ENCODE peak calls at places on chromosomes 6 and 20, in six cellular contexts. F is A549, T is K562, A is HepG2, M is GM12878, Y is H1. L is an unnamed sample.

GRCh38 chr6:96787846-96788580 is 49.3 kb downstream of the GPR63 start:
- DNase-seq in F (no peak), T (no peak), A (no peak), M (no peak), Y (no peak), L (no peak)

GRCh38 chr20:51547951-51548350 is 5.4 kb upstream of the NFATC2 start:
- DNase-seq in F (no peak), T (no peak), A (no peak), M (no peak), Y (no peak), L (no peak)

GRCh38 chr6:125983246-125983945 is 2.9 kb upstream of the TRMT11 start:
- DNase-seq in F (no peak), T (no peak), A (no peak), M (no peak), Y (no peak), L (no peak)

GRCh38 chr6:159068904-159069578 is 24.2 kb upstream of the TAGAP start:
- DNase-seq in F (no peak), T (no peak), A (no peak), M (no peak), Y (no peak), L (no peak)

GRCh38 chr6:13164316-13164715 is 164.0 kb downstream of the TBC1D7 start:
- DNase-seq in F (no peak), T (no peak), A (no peak), M (no peak), Y (no peak), L (no peak)

GRCh38 chr20:11796041-11796440 is 121.7 kb upstream of the BTBD3 start:
- DNase-seq in F (no peak), T (no peak), A (no peak), M (no peak), Y (no peak), L (no peak)

GRCh38 chr6:100464910-100465700 is at the start of gene SIM1:
- DNase-seq in F (no peak), T (no peak), A (no peak), M (no peak), Y (peak), L (peak)

GRCh38 chr20:36097751-36098151 is 56.8 kb upstream of the EPB41L1 start:
- DNase-seq in F (no peak), T (no peak), A (no peak), M (no peak), Y (peak), L (no peak)

GRCh38 chr20:5996765-5997164 is 46.3 kb downstream of the MCM8 start:
- DNase-seq in F (no peak), T (no peak), A (no peak), M (peak), Y (no peak), L (no peak)

GRCh38 chr6:144343736-144344428 is 58.7 kb downstream of the UTRN start:
- DNase-seq in F (no peak), T (no peak), A (peak), M (peak), Y (no peak), L (no peak)

GRCh38 chr20:43972051-43972450 is 57.4 kb downstream of the TOX2 start:
- DNase-seq in F (no peak), T (no peak), A (no peak), M (no peak), Y (no peak), L (no peak)

GRCh38 chr6:40369028-40369427 is 218.1 kb downstream of the LRFN2 start:
- DNase-seq in F (no peak), T (no peak), A (no peak), M (no peak), Y (no peak), L (no peak)

GRCh38 chr6:166997768-166998255 is 1.4 kb upstream of the CEP43 start:
- DNase-seq in F (peak), T (peak), A (peak), M (peak), Y (no peak), L (peak)

GRCh38 chr20:50187403-50188051 is 3.1 kb upstream of the CEBPB start:
- DNase-seq in F (no peak), T (peak), A (peak), M (no peak), Y (no peak), L (no peak)

GRCh38 chr6:33633462-33634158 is 12.5 kb downstream of the ITPR3 start:
- DNase-seq in F (peak), T (peak), A (no peak), M (no peak), Y (no peak), L (peak)

GRCh38 chr20:63740070-63740500 is 509 bp downstream of the SLC2A4RG start:
- DNase-seq in F (peak), T (peak), A (no peak), M (no peak), Y (no peak), L (peak)

GRCh38 chr20:3749689-3750639 is 17.5 kb downstream of the HSPA12B start:
- DNase-seq in F (peak), T (peak), A (peak), M (no peak), Y (peak), L (peak)

GRCh38 chr6:137389150-137389664 is 105.0 kb downstream of the OLIG3 start:
- DNase-seq in F (no peak), T (peak), A (no peak), M (peak), Y (no peak), L (no peak)

GRCh38 chr20:45506927-45507820 is 8.2 kb downstream of the SPINT3 start:
- DNase-seq in F (no peak), T (no peak), A (no peak), M (peak), Y (no peak), L (no peak)

GRCh38 chr6:137362878-137363804 is 131.1 kb downstream of the OLIG3 start:
- DNase-seq in F (no peak), T (no peak), A (peak), M (no peak), Y (no peak), L (no peak)

GRCh38 chr20:62210496-62210855 is 9.6 kb downstream of the HRH3 start:
- DNase-seq in F (no peak), T (no peak), A (no peak), M (no peak), Y (no peak), L (peak)

GRCh38 chr6:136037246-136037884 is 185.9 kb downstream of the PDE7B start:
- DNase-seq in F (no peak), T (no peak), A (no peak), M (no peak), Y (no peak), L (no peak)

GRCh38 chr20:64084209-64085152 is at the start of gene LKAAEAR1:
- DNase-seq in F (no peak), T (no peak), A (no peak), M (no peak), Y (no peak), L (no peak)

GRCh38 chr6:156231353-156231752 is 545.8 kb upstream of the ARID1B start:
- DNase-seq in F (no peak), T (no peak), A (no peak), M (no peak), Y (no peak), L (no peak)

GRCh38 chr6:1984346-1984994 is 260.9 kb downstream of the GMDS start:
- DNase-seq in F (no peak), T (no peak), A (no peak), M (no peak), Y (no peak), L (no peak)

GRCh38 chr6:159148641-159149040 is 20.6 kb upstream of the FNDC1 start:
- DNase-seq in F (no peak), T (no peak), A (no peak), M (no peak), Y (no peak), L (no peak)

GRCh38 chr6:87663434-87663833 is 38.6 kb downstream of the AKIRIN2 start:
- DNase-seq in F (no peak), T (no peak), A (no peak), M (no peak), Y (no peak), L (no peak)

GRCh38 chr6:155521719-155522118 is 66.1 kb upstream of the NOX3 start:
- DNase-seq in F (no peak), T (no peak), A (no peak), M (no peak), Y (no peak), L (no peak)

GRCh38 chr6:37369321-37370196 is 15.8 kb downstream of the RNF8 start:
- DNase-seq in F (no peak), T (no peak), A (peak), M (no peak), Y (no peak), L (no peak)

GRCh38 chr20:49742948-49743347 is 29.3 kb upstream of the B4GALT5 start:
- DNase-seq in F (no peak), T (no peak), A (no peak), M (no peak), Y (no peak), L (no peak)

GRCh38 chr6:484729-485111 is 93.2 kb downstream of the IRF4 start:
- DNase-seq in F (no peak), T (no peak), A (no peak), M (no peak), Y (no peak), L (no peak)

GRCh38 chr6:133326584-133326983 is 85.4 kb downstream of the EYA4 start:
- DNase-seq in F (no peak), T (no peak), A (no peak), M (no peak), Y (no peak), L (no peak)

GRCh38 chr20:50711113-50711825 is 19.9 kb upstream of the RIPOR3 start:
- DNase-seq in F (no peak), T (peak), A (no peak), M (no peak), Y (no peak), L (no peak)

GRCh38 chr6:169156108-169156821 is 97.4 kb downstream of the THBS2 start:
- DNase-seq in F (no peak), T (peak), A (no peak), M (no peak), Y (no peak), L (peak)

GRCh38 chr6:3280091-3280490 is 21.3 kb downstream of the PSMG4 start:
- DNase-seq in F (no peak), T (no peak), A (no peak), M (no peak), Y (no peak), L (no peak)

GRCh38 chr6:12605888-12606345 is 110.7 kb upstream of the PHACTR1 start:
- DNase-seq in F (peak), T (peak), A (peak), M (peak), Y (no peak), L (peak)

GRCh38 chr20:24959591-24960301 is 10.7 kb downstream of the CST7 start:
- DNase-seq in F (no peak), T (no peak), A (no peak), M (no peak), Y (no peak), L (no peak)

GRCh38 chr6:164109770-164110140 is 695.2 kb downstream of the QKI start:
- DNase-seq in F (no peak), T (peak), A (no peak), M (no peak), Y (no peak), L (no peak)

GRCh38 chr20:31843881-31844280 is 1.5 kb downstream of the FOXS1 start:
- DNase-seq in F (no peak), T (no peak), A (no peak), M (no peak), Y (no peak), L (no peak)

GRCh38 chr20:31840906-31841816 is 4.2 kb downstream of the FOXS1 start:
- DNase-seq in F (no peak), T (no peak), A (no peak), M (no peak), Y (no peak), L (no peak)

GRCh38 chr20:31841928-31842327 is 3.5 kb downstream of the FOXS1 start:
- DNase-seq in F (no peak), T (peak), A (peak), M (no peak), Y (no peak), L (no peak)

GRCh38 chr20:31843288-31843687 is 2.1 kb downstream of the FOXS1 start:
- DNase-seq in F (no peak), T (no peak), A (no peak), M (no peak), Y (no peak), L (no peak)

DNA sequence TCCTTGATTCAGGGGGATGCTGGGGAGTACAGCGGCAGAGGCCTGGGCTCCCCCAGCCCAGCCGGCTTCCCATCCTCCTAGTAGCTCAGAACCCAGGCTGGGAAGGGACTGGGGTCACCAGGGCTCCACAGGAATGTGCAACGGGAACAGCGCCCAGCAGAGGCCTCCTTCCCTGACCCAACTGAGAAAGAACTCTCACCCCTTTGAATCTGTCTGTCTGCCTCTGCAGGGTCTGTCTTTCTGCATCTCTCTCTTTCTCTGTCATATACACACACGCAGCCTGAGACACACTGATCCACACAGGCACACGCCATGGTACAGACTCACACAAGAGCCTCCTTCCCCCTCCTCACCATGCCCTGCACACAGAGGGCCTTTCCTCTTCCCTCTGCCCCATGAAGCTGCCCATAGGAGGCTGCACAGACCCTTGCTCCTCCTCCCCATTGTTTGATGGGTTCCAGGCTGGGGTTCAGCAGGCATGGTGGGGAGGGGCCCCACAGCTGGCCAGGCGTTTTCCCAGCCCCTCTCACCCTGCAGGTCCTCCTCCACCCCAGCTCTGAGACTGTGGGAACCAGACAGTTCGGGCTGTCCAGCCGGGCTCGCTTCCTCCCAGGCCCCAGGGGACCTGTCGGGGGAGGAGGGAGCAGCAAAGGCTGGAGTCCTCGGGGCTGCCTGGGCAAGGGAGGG is 2.8 kb downstream of the FOXS1 start:
- DNase-seq in F (no peak), T (no peak), A (no peak), M (no peak), Y (no peak), L (peak)
- TF ChIP-seq EP300 in F (no peak), T (no peak), A (no peak), M (no peak), Y (no peak), L (no peak)

GRCh38 chr6:141744194-141744925 is 388.4 kb upstream of the GJE1 start:
- DNase-seq in F (no peak), T (no peak), A (no peak), M (no peak), Y (no peak), L (no peak)
- TF ChIP-seq MAX in F (no peak), T (no peak), A (no peak), M (no peak), Y (no peak), L (no peak)

GRCh38 chr6:31630177-31630934 is 9.8 kb downstream of the PRRC2A start:
- DNase-seq in F (no peak), T (no peak), A (no peak), M (no peak), Y (no peak), L (peak)
- TF ChIP-seq EP300 in F (no peak), T (no peak), A (no peak), M (no peak), Y (no peak), L (no peak)

DNA sequence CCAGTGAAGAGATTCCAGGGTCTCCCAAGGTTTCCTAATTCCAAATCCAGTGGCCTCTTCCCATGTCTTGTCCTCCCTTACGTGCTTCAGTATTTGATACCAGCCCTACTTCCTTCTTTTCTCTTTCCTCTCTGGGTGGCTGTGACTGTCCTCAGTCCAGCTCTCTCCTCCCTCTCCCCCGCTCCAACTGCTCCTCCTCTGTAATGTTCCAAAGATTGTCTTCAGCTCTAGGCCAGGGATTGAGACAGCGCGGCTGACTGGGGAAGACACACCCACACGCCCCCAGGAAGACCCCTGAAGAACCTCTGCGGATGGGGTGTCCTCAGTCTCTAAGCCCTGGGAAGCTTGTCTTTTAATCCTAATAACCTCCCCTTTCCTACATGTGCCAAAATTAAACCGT is 2.3 kb downstream of the BNIP5 start:
- DNase-seq in F (no peak), T (no peak), A (no peak), M (no peak), Y (no peak), L (no peak)
- TF ChIP-seq MAX in F (no peak), T (no peak), A (no peak), M (no peak), Y (no peak), L (no peak)

L was measured in SK-N-SH.